ENCODE peak calls at places on chromosomes 5 and 9, in six cellular contexts. One of them, this sample, is unnamed.

GRCh38 chr5:84091400-84091799 is 293.3 kb downstream of the EDIL3 start:
- DNase-seq in prostate gland: no peak
- DNase-seq in colonic mucosa: no peak
- DNase-seq in IMR-90: no peak
- DNase-seq in fibroblast of pulmonary artery: no peak
- DNase-seq in neuronal stem cell: peak; percentile 12
- DNase-seq in this sample: no peak

GRCh38 chr5:122154910-122155309 is 25.6 kb downstream of the ZNF474 start:
- DNase-seq in neuronal stem cell: no peak
- DNase-seq in IMR-90: peak; percentile 89
- DNase-seq in colonic mucosa: no peak
- DNase-seq in fibroblast of pulmonary artery: peak; percentile 62
- DNase-seq in prostate gland: no peak
- DNase-seq in this sample: peak; percentile 83

GRCh38 chr5:75921011-75921410 is 162.2 kb upstream of the SV2C start:
- DNase-seq in colonic mucosa: no peak
- DNase-seq in neuronal stem cell: no peak
- DNase-seq in fibroblast of pulmonary artery: no peak
- DNase-seq in prostate gland: no peak
- DNase-seq in IMR-90: no peak
- DNase-seq in this sample: no peak

GRCh38 chr5:93058309-93058708 is 522.7 kb downstream of the NR2F1-AS1 start:
- DNase-seq in neuronal stem cell: no peak
- DNase-seq in fibroblast of pulmonary artery: peak; percentile 65
- DNase-seq in colonic mucosa: no peak
- DNase-seq in prostate gland: no peak
- DNase-seq in IMR-90: peak; percentile 92
- DNase-seq in this sample: peak; percentile 78

GRCh38 chr9:73839471-73839870 is 657.7 kb upstream of the RORB start:
- DNase-seq in neuronal stem cell: no peak
- DNase-seq in IMR-90: no peak
- DNase-seq in fibroblast of pulmonary artery: no peak
- DNase-seq in colonic mucosa: no peak
- DNase-seq in prostate gland: no peak
- DNase-seq in this sample: no peak

GRCh38 chr5:125829349-125829748 is 593.9 kb upstream of the GRAMD2B start:
- DNase-seq in fibroblast of pulmonary artery: no peak
- DNase-seq in neuronal stem cell: no peak
- DNase-seq in colonic mucosa: no peak
- DNase-seq in IMR-90: no peak
- DNase-seq in prostate gland: no peak
- DNase-seq in this sample: no peak

GRCh38 chr5:116543501-116543900 is 31.1 kb downstream of the SEMA6A start:
- DNase-seq in fibroblast of pulmonary artery: no peak
- DNase-seq in colonic mucosa: no peak
- DNase-seq in prostate gland: no peak
- DNase-seq in IMR-90: no peak
- DNase-seq in neuronal stem cell: no peak
- DNase-seq in this sample: no peak

GRCh38 chr9:110123364-110124095 is 84.4 kb downstream of the C9orf152 start:
- DNase-seq in neuronal stem cell: no peak
- DNase-seq in fibroblast of pulmonary artery: no peak
- DNase-seq in colonic mucosa: no peak
- DNase-seq in IMR-90: peak; percentile 81
- DNase-seq in prostate gland: no peak
- DNase-seq in this sample: no peak

GRCh38 chr5:132363431-132364112 is 5.9 kb upstream of the SLC22A5 start:
- DNase-seq in fibroblast of pulmonary artery: peak; percentile 92
- DNase-seq in prostate gland: peak; percentile 76
- DNase-seq in IMR-90: peak; percentile 93
- DNase-seq in neuronal stem cell: no peak
- DNase-seq in colonic mucosa: no peak
- DNase-seq in this sample: peak; percentile 93

GRCh38 chr9:34310205-34310604 is 18.9 kb downstream of the KIF24 start:
- DNase-seq in colonic mucosa: no peak
- DNase-seq in prostate gland: no peak
- DNase-seq in fibroblast of pulmonary artery: no peak
- DNase-seq in neuronal stem cell: no peak
- DNase-seq in IMR-90: peak; percentile 41
- DNase-seq in this sample: no peak

GRCh38 chr9:6715755-6716643 is 41.8 kb upstream of the KDM4C start:
- DNase-seq in colonic mucosa: peak; percentile 82
- DNase-seq in fibroblast of pulmonary artery: peak; percentile 36
- DNase-seq in prostate gland: peak; percentile 47
- DNase-seq in neuronal stem cell: no peak
- DNase-seq in IMR-90: no peak
- DNase-seq in this sample: no peak

GRCh38 chr5:172689801-172690200 is 48.7 kb downstream of the NEURL1B start:
- DNase-seq in IMR-90: no peak
- DNase-seq in prostate gland: no peak
- DNase-seq in colonic mucosa: no peak
- DNase-seq in fibroblast of pulmonary artery: no peak
- DNase-seq in neuronal stem cell: no peak
- DNase-seq in this sample: no peak

GRCh38 chr9:2570615-2571479 is 50.7 kb upstream of the VLDLR start:
- DNase-seq in IMR-90: peak; percentile 62
- DNase-seq in fibroblast of pulmonary artery: peak; percentile 85
- DNase-seq in prostate gland: no peak
- DNase-seq in neuronal stem cell: no peak
- DNase-seq in colonic mucosa: peak; percentile 96
- DNase-seq in this sample: peak; percentile 77

GRCh38 chr9:91852801-91853347 is 97.2 kb downstream of the ROR2 start:
- DNase-seq in IMR-90: no peak
- DNase-seq in colonic mucosa: no peak
- DNase-seq in fibroblast of pulmonary artery: no peak
- DNase-seq in prostate gland: no peak
- DNase-seq in neuronal stem cell: no peak
- DNase-seq in this sample: no peak

GRCh38 chr5:108842260-108842659 is 94.6 kb downstream of the FER start:
- DNase-seq in neuronal stem cell: no peak
- DNase-seq in fibroblast of pulmonary artery: no peak
- DNase-seq in prostate gland: no peak
- DNase-seq in colonic mucosa: no peak
- DNase-seq in IMR-90: no peak
- DNase-seq in this sample: no peak

GRCh38 chr9:108188482-108188881 is 667.3 kb downstream of the ACTL7B start:
- DNase-seq in prostate gland: no peak
- DNase-seq in colonic mucosa: no peak
- DNase-seq in IMR-90: no peak
- DNase-seq in neuronal stem cell: no peak
- DNase-seq in fibroblast of pulmonary artery: no peak
- DNase-seq in this sample: no peak

GRCh38 chr5:103178167-103178566 is 58.1 kb downstream of the PPIP5K2 start:
- DNase-seq in colonic mucosa: no peak
- DNase-seq in IMR-90: no peak
- DNase-seq in fibroblast of pulmonary artery: peak; percentile 4
- DNase-seq in neuronal stem cell: no peak
- DNase-seq in prostate gland: no peak
- DNase-seq in this sample: no peak

GRCh38 chr9:517993-518392 is 303.3 kb downstream of the DOCK8 start:
- DNase-seq in fibroblast of pulmonary artery: no peak
- DNase-seq in prostate gland: peak; percentile 65
- DNase-seq in neuronal stem cell: no peak
- DNase-seq in colonic mucosa: no peak
- DNase-seq in IMR-90: no peak
- DNase-seq in this sample: no peak

GRCh38 chr9:78121488-78121887 is 89.9 kb upstream of the GNAQ start:
- DNase-seq in fibroblast of pulmonary artery: peak; percentile 77
- DNase-seq in prostate gland: peak; percentile 27
- DNase-seq in IMR-90: peak; percentile 58
- DNase-seq in neuronal stem cell: peak; percentile 58
- DNase-seq in colonic mucosa: peak; percentile 85
- DNase-seq in this sample: no peak

GRCh38 chr9:77770340-77770739 is 122.2 kb upstream of the GNA14 start:
- DNase-seq in prostate gland: no peak
- DNase-seq in colonic mucosa: no peak
- DNase-seq in IMR-90: no peak
- DNase-seq in fibroblast of pulmonary artery: no peak
- DNase-seq in neuronal stem cell: no peak
- DNase-seq in this sample: no peak

GRCh38 chr5:65926276-65926761 is at the start of gene ERBIN:
- DNase-seq in neuronal stem cell: peak; percentile 45
- DNase-seq in IMR-90: peak; percentile 82
- DNase-seq in colonic mucosa: peak; percentile 89
- DNase-seq in fibroblast of pulmonary artery: peak; percentile 91
- DNase-seq in prostate gland: peak; percentile 76
- DNase-seq in this sample: peak; percentile 29

GRCh38 chr9:107534510-107535078 is 45.0 kb upstream of the KLF4 start:
- DNase-seq in IMR-90: no peak
- DNase-seq in fibroblast of pulmonary artery: no peak
- DNase-seq in colonic mucosa: no peak
- DNase-seq in neuronal stem cell: no peak
- DNase-seq in prostate gland: no peak
- DNase-seq in this sample: no peak

GRCh38 chr5:132498152-132498551 is 7.6 kb upstream of the IRF1 start:
- DNase-seq in prostate gland: peak; percentile 27
- DNase-seq in neuronal stem cell: no peak
- DNase-seq in IMR-90: peak; percentile 75
- DNase-seq in fibroblast of pulmonary artery: peak; percentile 58
- DNase-seq in colonic mucosa: peak; percentile 26
- DNase-seq in this sample: no peak

GRCh38 chr5:123813937-123814624 is 302.1 kb downstream of the CSNK1G3 start:
- DNase-seq in colonic mucosa: no peak
- DNase-seq in prostate gland: no peak
- DNase-seq in IMR-90: peak; percentile 25
- DNase-seq in fibroblast of pulmonary artery: peak; percentile 31
- DNase-seq in neuronal stem cell: no peak
- DNase-seq in this sample: no peak

GRCh38 chr5:59116231-59116900 is 533.5 kb downstream of the RAB3C start:
- DNase-seq in colonic mucosa: no peak
- DNase-seq in IMR-90: peak; percentile 71
- DNase-seq in fibroblast of pulmonary artery: no peak
- DNase-seq in neuronal stem cell: no peak
- DNase-seq in prostate gland: no peak
- DNase-seq in this sample: no peak

GRCh38 chr5:24141046-24141445 is 503.7 kb downstream of the CDH10 start:
- DNase-seq in colonic mucosa: no peak
- DNase-seq in IMR-90: no peak
- DNase-seq in prostate gland: no peak
- DNase-seq in neuronal stem cell: no peak
- DNase-seq in fibroblast of pulmonary artery: peak; percentile 1
- DNase-seq in this sample: no peak

GRCh38 chr9:89993678-89994630 is 389.1 kb downstream of the GADD45G start:
- DNase-seq in fibroblast of pulmonary artery: no peak
- DNase-seq in prostate gland: no peak
- DNase-seq in colonic mucosa: peak; percentile 66
- DNase-seq in neuronal stem cell: no peak
- DNase-seq in IMR-90: no peak
- DNase-seq in this sample: no peak

GRCh38 chr5:111996574-111996973 is 239.6 kb upstream of the NREP start:
- DNase-seq in fibroblast of pulmonary artery: no peak
- DNase-seq in colonic mucosa: no peak
- DNase-seq in prostate gland: no peak
- DNase-seq in IMR-90: no peak
- DNase-seq in neuronal stem cell: no peak
- DNase-seq in this sample: no peak

GRCh38 chr9:130824616-130825015 is 10.4 kb upstream of the ABL1 start:
- DNase-seq in IMR-90: no peak
- DNase-seq in prostate gland: no peak
- DNase-seq in fibroblast of pulmonary artery: no peak
- DNase-seq in neuronal stem cell: no peak
- DNase-seq in colonic mucosa: no peak
- DNase-seq in this sample: no peak

GRCh38 chr5:73103885-73104284 is 16.5 kb upstream of the TMEM171 start:
- DNase-seq in neuronal stem cell: no peak
- DNase-seq in colonic mucosa: no peak
- DNase-seq in prostate gland: no peak
- DNase-seq in IMR-90: no peak
- DNase-seq in fibroblast of pulmonary artery: no peak
- DNase-seq in this sample: no peak

GRCh38 chr9:13485068-13485596 is 205.6 kb upstream of the MPDZ start:
- DNase-seq in prostate gland: peak; percentile 76
- DNase-seq in IMR-90: peak; percentile 31
- DNase-seq in colonic mucosa: no peak
- DNase-seq in fibroblast of pulmonary artery: peak; percentile 95
- DNase-seq in neuronal stem cell: no peak
- DNase-seq in this sample: peak; percentile 85

DNA sequence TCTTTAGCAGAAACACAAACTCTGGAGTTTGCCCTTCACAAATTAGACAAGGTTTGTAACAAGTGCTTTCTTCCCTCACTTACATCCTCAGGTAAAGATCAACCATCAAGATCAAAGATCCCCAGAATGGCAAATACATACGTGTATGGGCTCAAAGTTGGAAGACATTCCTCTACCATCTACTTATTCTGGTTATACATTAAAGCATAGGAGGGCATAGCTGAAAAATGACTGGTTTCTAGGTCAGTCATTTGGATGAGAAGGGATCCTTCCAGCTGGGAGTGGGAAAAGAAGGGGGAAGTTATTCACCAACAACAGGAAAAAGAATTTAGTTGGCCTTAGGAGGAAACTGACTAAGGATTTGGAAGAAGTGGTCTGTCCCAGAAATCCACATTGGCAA is 1.9 kb downstream of the DAB2 start:
- DNase-seq in fibroblast of pulmonary artery: no peak
- DNase-seq in prostate gland: no peak
- DNase-seq in IMR-90: no peak
- DNase-seq in neuronal stem cell: no peak
- DNase-seq in colonic mucosa: no peak
- DNase-seq in this sample: no peak
- H3K4me3 ChIP-seq in fibroblast of pulmonary artery: peak overlapping the region; percentile 71
- H3K4me3 ChIP-seq in prostate gland: no peak overlapping the region
- H3K4me3 ChIP-seq in IMR-90: peak overlapping the region; percentile 99
- H3K4me3 ChIP-seq in neuronal stem cell: no peak overlapping the region
- H3K4me3 ChIP-seq in colonic mucosa: peak overlapping the region; percentile 12
- H3K4me3 ChIP-seq in this sample: peak overlapping the region; percentile 83

DNA sequence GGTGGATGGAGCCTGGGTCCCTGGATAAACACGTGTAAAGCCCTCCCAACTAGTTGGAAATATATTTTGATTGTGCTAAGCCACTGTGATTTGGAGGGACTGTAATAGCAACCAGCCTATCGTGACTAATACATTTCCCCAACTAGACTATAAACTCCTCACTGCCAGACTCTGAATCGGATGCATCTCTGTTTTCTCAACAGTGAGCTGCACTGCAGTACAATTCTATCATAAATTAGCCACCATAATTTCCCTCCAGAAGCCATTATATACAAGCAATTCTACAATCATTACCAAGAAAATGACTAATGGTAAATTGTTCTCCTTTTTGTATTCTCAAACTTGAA is 218.3 kb downstream of the GLIS3 start:
- DNase-seq in prostate gland: no peak
- DNase-seq in IMR-90: peak; percentile 67
- DNase-seq in neuronal stem cell: no peak
- DNase-seq in colonic mucosa: no peak
- DNase-seq in fibroblast of pulmonary artery: no peak
- DNase-seq in this sample: no peak
- H3K4me3 ChIP-seq in prostate gland: no peak overlapping the region
- H3K4me3 ChIP-seq in IMR-90: no peak overlapping the region
- H3K4me3 ChIP-seq in neuronal stem cell: no peak overlapping the region
- H3K4me3 ChIP-seq in colonic mucosa: no peak overlapping the region
- H3K4me3 ChIP-seq in fibroblast of pulmonary artery: no peak overlapping the region
- H3K4me3 ChIP-seq in this sample: no peak overlapping the region

GRCh38 chr5:138951986-138952735 is 77.0 kb upstream of the LRRTM2 start:
- DNase-seq in fibroblast of pulmonary artery: no peak
- DNase-seq in prostate gland: no peak
- DNase-seq in neuronal stem cell: no peak
- DNase-seq in IMR-90: no peak
- DNase-seq in colonic mucosa: no peak
- DNase-seq in this sample: no peak
- H3K4me3 ChIP-seq in fibroblast of pulmonary artery: no peak overlapping the region
- H3K4me3 ChIP-seq in prostate gland: no peak overlapping the region
- H3K4me3 ChIP-seq in neuronal stem cell: no peak overlapping the region
- H3K4me3 ChIP-seq in IMR-90: no peak overlapping the region
- H3K4me3 ChIP-seq in colonic mucosa: no peak overlapping the region
- H3K4me3 ChIP-seq in this sample: no peak overlapping the region

GRCh38 chr5:159928122-159928960 is 12.1 kb downstream of the ADRA1B start:
- DNase-seq in fibroblast of pulmonary artery: peak; percentile 72
- DNase-seq in neuronal stem cell: no peak
- DNase-seq in colonic mucosa: no peak
- DNase-seq in prostate gland: no peak
- DNase-seq in IMR-90: peak; percentile 90
- DNase-seq in this sample: peak; percentile 79
- H3K4me3 ChIP-seq in fibroblast of pulmonary artery: peak overlapping the region; percentile 4
- H3K4me3 ChIP-seq in neuronal stem cell: no peak overlapping the region
- H3K4me3 ChIP-seq in colonic mucosa: no peak overlapping the region
- H3K4me3 ChIP-seq in prostate gland: no peak overlapping the region
- H3K4me3 ChIP-seq in IMR-90: no peak overlapping the region
- H3K4me3 ChIP-seq in this sample: peak overlapping the region; percentile 7